ENCODE peak calls at places on chromosomes 6 and 20, in eight cellular contexts. K is AG04450; I is suprapubic skin; P is 8988T; G is endothelial cell; O is CD4-positive, alpha-beta memory T cell; M is keratinocyte; Z is lung. W is an unnamed sample.
A peak's percentile ranks its signal among the peaks of the same experiment; 100 is the strongest.

GRCh38 chr6:548517-548916 is 108.4 kb downstream of the HUS1B start:
- DNase-seq in G (no peak), M (no peak), O (peak; percentile 2), I (no peak), K (no peak), P (no peak), Z (no peak), W (no peak)

GRCh38 chr20:43187476-43188233 is 2.1 kb downstream of the PTPRT start:
- DNase-seq in I (peak; percentile 91), M (no peak), Z (peak; percentile 75), O (peak; percentile 29), G (peak; percentile 63), P (peak; percentile 96), K (no peak), W (peak; percentile 77)

GRCh38 chr6:18122128-18123093 is at the start of gene NHLRC1:
- DNase-seq in I (peak; percentile 94), Z (peak; percentile 91), K (peak; percentile 67), M (peak; percentile 42), P (peak; percentile 66), G (peak; percentile 81), O (peak; percentile 56), W (peak; percentile 91)

GRCh38 chr6:958531-958930 is 265.6 kb upstream of the EXOC2 start:
- DNase-seq in Z (no peak), K (peak; percentile 57), M (no peak), G (no peak), O (no peak), P (no peak), I (no peak), W (no peak)

GRCh38 chr6:141347075-141347474 is 785.6 kb upstream of the GJE1 start:
- DNase-seq in G (no peak), M (no peak), I (no peak), P (no peak), Z (no peak), K (no peak), O (no peak), W (no peak)

GRCh38 chr6:25175216-25175615 is 104.0 kb upstream of the CARMIL1 start:
- DNase-seq in P (no peak), K (no peak), O (no peak), Z (no peak), G (no peak), M (peak; percentile 93), I (no peak), W (no peak)

GRCh38 chr6:158780963-158781691 is 38.0 kb downstream of the EZR start:
- DNase-seq in P (no peak), M (no peak), K (no peak), O (no peak), I (peak; percentile 58), Z (peak; percentile 67), G (no peak), W (peak; percentile 84)

GRCh38 chr6:46510656-46511055 is 19.4 kb upstream of the RCAN2 start:
- DNase-seq in O (no peak), K (no peak), P (no peak), G (no peak), Z (no peak), I (no peak), M (no peak), W (no peak)

GRCh38 chr6:123616016-123616415 is 20.7 kb downstream of the TRDN start:
- DNase-seq in M (no peak), I (no peak), O (no peak), K (no peak), P (no peak), Z (no peak), G (no peak), W (no peak)

GRCh38 chr6:91082311-91082803 is 495.5 kb upstream of the MAP3K7 start:
- DNase-seq in O (no peak), G (no peak), I (no peak), Z (no peak), P (no peak), K (no peak), M (no peak), W (no peak)

GRCh38 chr20:49510562-49511117 is 28.2 kb upstream of the KCNB1 start:
- DNase-seq in I (peak; percentile 88), O (no peak), K (peak; percentile 80), P (no peak), G (no peak), Z (peak; percentile 46), M (no peak), W (no peak)

GRCh38 chr6:125612400-125612846 is 137.0 kb upstream of the HEY2 start:
- DNase-seq in Z (no peak), P (no peak), M (no peak), G (no peak), I (no peak), O (no peak), K (no peak), W (no peak)

GRCh38 chr6:122798099-122798641 is 9.1 kb downstream of the SMPDL3A start:
- DNase-seq in K (no peak), G (no peak), P (no peak), O (no peak), Z (no peak), M (no peak), I (no peak), W (peak; percentile 83)

GRCh38 chr6:5469101-5469846 is 208.0 kb downstream of the FARS2 start:
- DNase-seq in K (no peak), P (no peak), O (no peak), M (no peak), G (no peak), Z (no peak), I (no peak), W (no peak)

GRCh38 chr6:108295676-108296075 is 822 bp downstream of the AFG1L start:
- DNase-seq in P (no peak), Z (no peak), I (no peak), M (no peak), O (no peak), G (no peak), K (no peak), W (no peak)

GRCh38 chr20:4637081-4637797 is 84.5 kb upstream of the PRND start:
- DNase-seq in I (no peak), O (no peak), K (no peak), P (no peak), M (no peak), Z (no peak), G (no peak), W (no peak)